ENCODE peak calls at places on chromosomes 13 and 19, in five cellular contexts. Q, Z, W, N and F are unnamed samples.

GRCh38 chr13:41222259-41222852 is 28.0 kb upstream of the KBTBD7 start:
- DNase-seq in Q (no peak), Z (peak), W (no peak), N (peak), F (no peak)

GRCh38 chr13:99689955-99690354 is 188.7 kb downstream of the TM9SF2 start:
- DNase-seq in Q (no peak), Z (no peak), W (no peak), N (peak), F (no peak)

GRCh38 chr13:110263906-110264305 is 43.1 kb downstream of the COL4A1 start:
- DNase-seq in Q (no peak), Z (no peak), W (no peak), N (peak), F (peak)

GRCh38 chr13:32384702-32385101 is 43.2 kb downstream of the N4BP2L1 start:
- DNase-seq in Q (no peak), Z (no peak), W (no peak), N (no peak), F (no peak)

GRCh38 chr19:48342841-48343540 is 17.6 kb downstream of the EMP3 start:
- DNase-seq in Q (no peak), Z (peak), W (no peak), N (no peak), F (no peak)

GRCh38 chr13:84405286-84405685 is 523.0 kb upstream of the SLITRK1 start:
- DNase-seq in Q (no peak), Z (peak), W (no peak), N (no peak), F (no peak)

GRCh38 chr13:42602910-42603309 is 29.0 kb downstream of the TNFSF11 start:
- DNase-seq in Q (no peak), Z (no peak), W (no peak), N (no peak), F (no peak)

GRCh38 chr19:5308471-5309437 is 31.9 kb downstream of the PTPRS start:
- DNase-seq in Q (peak), Z (peak), W (peak), N (no peak), F (no peak)

GRCh38 chr19:6580313-6580712 is 10.6 kb downstream of the CD70 start:
- DNase-seq in Q (no peak), Z (peak), W (no peak), N (no peak), F (no peak)

GRCh38 chr19:50912102-50912599 is 956 bp upstream of the KLK4 start:
- DNase-seq in Q (no peak), Z (no peak), W (no peak), N (no peak), F (no peak)

GRCh38 chr13:101624981-101625380 is 172.5 kb downstream of the ITGBL1 start:
- DNase-seq in Q (no peak), Z (no peak), W (no peak), N (no peak), F (no peak)

GRCh38 chr19:21751379-21751778 is 16.0 kb downstream of the ZNF100 start:
- DNase-seq in Q (no peak), Z (peak), W (no peak), N (no peak), F (no peak)

GRCh38 chr19:44596428-44597130 is 16.8 kb upstream of the IGSF23 start:
- DNase-seq in Q (no peak), Z (no peak), W (no peak), N (no peak), F (no peak)

GRCh38 chr19:6233051-6233826 is 46.5 kb downstream of the MLLT1 start:
- DNase-seq in Q (no peak), Z (peak), W (no peak), N (no peak), F (no peak)

GRCh38 chr19:22332924-22333323 is 46.7 kb downstream of the ZNF729 start:
- DNase-seq in Q (no peak), Z (peak), W (no peak), N (no peak), F (no peak)

GRCh38 chr19:17086129-17086528 is 10.6 kb downstream of the MYO9B start:
- DNase-seq in Q (no peak), Z (no peak), W (peak), N (no peak), F (no peak)

GRCh38 chr13:31385534-31385933 is 185.8 kb downstream of the B3GLCT start:
- DNase-seq in Q (no peak), Z (no peak), W (no peak), N (no peak), F (no peak)

GRCh38 chr13:67416047-67416925 is 186.2 kb upstream of the PCDH9 start:
- DNase-seq in Q (no peak), Z (peak), W (no peak), N (peak), F (no peak)
- TF ChIP-seq CTCF in Q (no peak), Z (peak), W (no peak), N (peak), F (peak)

GRCh38 chr19:12034610-12035009 is 869 bp downstream of the ZNF433 start:
- DNase-seq in Q (no peak), Z (no peak), W (no peak), N (peak), F (no peak)

GRCh38 chr19:12034196-12034595 is 1.3 kb downstream of the ZNF433 start:
- DNase-seq in Q (no peak), Z (no peak), W (no peak), N (no peak), F (no peak)

GRCh38 chr19:12035220-12036172 is at the start of gene ZNF433:
- DNase-seq in Q (peak), Z (peak), W (peak), N (peak), F (peak)
- TF ChIP-seq CTCF in Q (no peak), Z (no peak), W (peak), N (no peak), F (no peak)

DNA sequence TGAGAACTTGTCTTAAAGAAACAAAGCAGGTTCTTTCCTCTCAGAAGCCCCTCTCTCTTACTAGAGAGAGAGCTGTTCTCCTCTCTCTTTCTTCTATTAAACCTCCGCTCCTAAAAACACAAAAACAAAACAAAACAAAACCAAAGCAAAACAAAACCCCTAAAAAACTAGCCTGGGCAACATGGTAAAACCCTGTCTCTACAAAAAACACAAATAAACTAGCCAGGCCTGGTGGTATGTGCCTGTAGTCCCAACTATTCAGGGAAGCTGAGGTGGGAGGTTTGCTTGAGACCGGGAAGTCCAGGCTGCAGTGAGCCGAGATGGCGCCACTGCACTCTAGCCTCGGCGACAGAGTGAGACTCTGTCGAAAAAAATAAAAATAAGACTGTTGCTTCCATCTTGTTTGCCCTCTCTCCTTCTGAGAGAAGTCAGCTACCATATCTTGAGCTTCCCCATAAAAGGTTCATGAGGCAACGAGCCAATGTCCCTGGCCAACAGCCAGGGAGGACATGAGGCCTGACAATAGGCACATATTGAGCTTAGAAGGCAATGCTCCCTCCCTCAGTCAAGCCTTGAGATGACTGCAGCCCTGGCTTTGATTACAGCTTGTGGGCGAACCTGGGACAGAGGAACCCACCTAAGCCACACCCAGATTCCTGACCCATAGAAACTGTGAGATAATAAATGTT is 17.5 kb upstream of the FLT3 start:
- DNase-seq in Q (no peak), Z (no peak), W (no peak), N (no peak), F (no peak)
- TF ChIP-seq CTCF in Q (no peak), Z (no peak), W (no peak), N (no peak), F (no peak)

GRCh38 chr19:18117692-18118378 is 20.3 kb downstream of the MAST3 start:
- DNase-seq in Q (peak), Z (peak), W (peak), N (peak), F (peak)
- TF ChIP-seq CTCF in Q (no peak), Z (no peak), W (peak), N (peak), F (no peak)

GRCh38 chr13:65929436-65929835 is 1300.7 kb downstream of the PCDH9 start:
- DNase-seq in Q (no peak), Z (no peak), W (no peak), N (no peak), F (no peak)
- TF ChIP-seq CTCF in Q (no peak), Z (no peak), W (no peak), N (no peak), F (no peak)

GRCh38 chr19:33375760-33376159 is 2.3 kb downstream of the CEBPG start:
- DNase-seq in Q (no peak), Z (peak), W (no peak), N (no peak), F (no peak)
- TF ChIP-seq CTCF in Q (no peak), Z (no peak), W (no peak), N (no peak), F (no peak)

GRCh38 chr13:22047082-22047784 is 376.4 kb downstream of the FGF9 start:
- DNase-seq in Q (no peak), Z (no peak), W (no peak), N (no peak), F (no peak)
- TF ChIP-seq CTCF in Q (no peak), Z (no peak), W (no peak), N (no peak), F (no peak)

DNA sequence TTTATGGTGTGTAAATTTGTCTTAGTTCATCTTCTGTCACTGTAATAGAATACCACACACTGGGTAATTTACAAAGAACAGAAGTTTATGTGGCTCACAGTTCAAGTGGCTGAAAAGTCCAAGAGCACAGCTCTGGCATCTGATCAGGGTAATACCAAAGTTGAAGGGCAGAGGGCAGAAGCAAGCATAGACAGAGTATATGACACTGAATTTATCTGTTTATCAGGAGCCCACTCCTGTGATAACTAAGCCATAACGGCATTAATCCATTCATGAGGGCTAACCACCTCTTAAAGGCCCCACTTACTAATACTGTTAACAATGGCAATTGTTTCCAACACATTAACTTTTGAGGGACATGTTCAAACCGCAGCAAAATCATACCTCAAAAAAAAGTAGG is 4.0 kb upstream of the RFXAP start:
- DNase-seq in Q (no peak), Z (no peak), W (no peak), N (no peak), F (no peak)
- TF ChIP-seq CTCF in Q (no peak), Z (peak), W (no peak), N (peak), F (peak)

DNA sequence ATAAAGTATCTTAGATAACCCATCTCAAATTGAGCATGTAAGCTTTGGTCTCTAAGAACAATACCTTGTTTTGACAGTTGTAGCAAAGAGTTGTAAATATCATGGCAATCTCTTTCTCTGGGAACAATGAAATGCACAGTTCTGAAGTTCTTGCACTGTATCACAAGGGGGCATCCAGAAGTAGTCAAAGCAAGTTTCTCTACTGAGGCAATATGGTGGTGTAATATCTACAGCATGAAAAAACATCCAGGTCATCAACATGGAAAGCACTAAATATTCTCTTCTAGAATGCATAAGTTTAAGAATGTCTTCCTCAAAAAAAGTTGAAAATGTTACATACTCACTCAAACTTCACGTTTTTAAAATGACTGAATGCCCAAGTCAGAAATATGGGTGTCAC is 19.6 kb downstream of the MTMR6 start:
- DNase-seq in Q (no peak), Z (peak), W (no peak), N (no peak), F (no peak)
- TF ChIP-seq CTCF in Q (no peak), Z (peak), W (peak), N (peak), F (peak)